ENCODE peak calls at places on chromosomes 12 and 14, in nine cellular contexts. E, A, G, F, C, K, H, Z and B are unnamed samples.

GRCh38 chr12:132835076-132835870 is 6.6 kb upstream of the GOLGA3 start:
- DNase-seq in G (no peak), H (no peak), E (no peak), K (no peak), Z (no peak), A (no peak), C (no peak), F (no peak), B (no peak)

GRCh38 chr12:122201381-122201780 is 2.1 kb upstream of the B3GNT4 start:
- DNase-seq in Z (no peak), A (no peak), H (no peak), K (no peak), C (no peak), E (no peak), G (no peak), F (no peak), B (no peak)

GRCh38 chr12:76685246-76685678 is 78.7 kb upstream of the ZDHHC17 start:
- DNase-seq in E (no peak), H (peak), C (no peak), F (no peak), G (no peak), A (peak), Z (peak), K (peak), B (no peak)

GRCh38 chr12:52636592-52637258 is 15.3 kb downstream of the KRT2 start:
- DNase-seq in H (no peak), F (no peak), G (no peak), K (no peak), C (no peak), E (no peak), Z (no peak), A (no peak), B (no peak)

GRCh38 chr14:59913187-59913586 is 6.8 kb upstream of the LRRC9 start:
- DNase-seq in K (no peak), G (no peak), Z (no peak), C (no peak), H (no peak), A (no peak), F (no peak), E (no peak), B (no peak)

GRCh38 chr14:99502989-99503421 is 21.8 kb downstream of the CCNK start:
- DNase-seq in A (no peak), F (no peak), K (no peak), H (no peak), E (no peak), Z (no peak), C (no peak), G (no peak), B (no peak)

GRCh38 chr12:22234561-22234960 is 99.9 kb downstream of the ST8SIA1 start:
- DNase-seq in A (no peak), G (no peak), Z (no peak), H (no peak), K (no peak), E (peak), C (no peak), F (no peak), B (no peak)

GRCh38 chr12:98980508-98980907 is 335.4 kb downstream of the APAF1 start:
- DNase-seq in Z (no peak), H (no peak), K (no peak), C (no peak), E (no peak), F (no peak), A (no peak), G (no peak), B (no peak)

GRCh38 chr12:82904219-82904795 is 217.6 kb downstream of the TMTC2 start:
- DNase-seq in G (no peak), C (no peak), F (no peak), E (peak), K (no peak), H (no peak), A (no peak), Z (no peak), B (no peak)

GRCh38 chr12:51295651-51296050 is 25.4 kb upstream of the SMAGP start:
- DNase-seq in F (no peak), E (no peak), K (no peak), H (no peak), Z (no peak), G (no peak), C (peak), A (no peak), B (no peak)

GRCh38 chr12:121611306-121611705 is 15.0 kb upstream of the ORAI1 start:
- DNase-seq in G (peak), A (no peak), K (no peak), C (no peak), F (no peak), H (no peak), Z (peak), E (no peak), B (no peak)

GRCh38 chr14:45810152-45810872 is 557.3 kb upstream of the MIS18BP1 start:
- DNase-seq in Z (no peak), E (no peak), C (no peak), H (no peak), G (peak), K (peak), F (no peak), A (no peak), B (no peak)

GRCh38 chr12:95480230-95480629 is 6.3 kb downstream of the METAP2 start:
- DNase-seq in Z (no peak), G (no peak), C (no peak), A (no peak), H (no peak), K (no peak), E (no peak), F (no peak), B (no peak)

GRCh38 chr12:124493809-124494750 is 73.3 kb downstream of the NCOR2 start:
- DNase-seq in K (no peak), Z (peak), F (no peak), G (peak), E (no peak), C (no peak), A (no peak), H (no peak), B (peak)

GRCh38 chr14:95222151-95222631 is 64.9 kb upstream of the DICER1 start:
- DNase-seq in A (no peak), F (no peak), G (no peak), E (no peak), K (no peak), C (peak), Z (no peak), H (no peak), B (no peak)

GRCh38 chr14:100306506-100307214 is 416 bp upstream of the SLC25A29 start:
- DNase-seq in F (peak), Z (peak), C (peak), G (peak), E (peak), H (no peak), A (peak), K (peak), B (peak)

GRCh38 chr12:62006076-62006732 is 254.0 kb upstream of the USP15 start:
- DNase-seq in A (no peak), F (peak), H (no peak), G (peak), Z (no peak), E (peak), K (peak), C (peak), B (peak)

GRCh38 chr12:65881965-65882413 is 57.7 kb downstream of the HMGA2 start:
- DNase-seq in A (peak), E (no peak), G (peak), H (no peak), Z (peak), C (no peak), F (peak), K (peak), B (peak)

GRCh38 chr12:123986374-123986920 is 13.4 kb downstream of the ZNF664 start:
- DNase-seq in H (no peak), E (no peak), C (no peak), F (no peak), A (no peak), Z (no peak), K (peak), G (no peak), B (no peak)

GRCh38 chr12:57090456-57090855 is 1.5 kb downstream of the NAB2 start:
- DNase-seq in Z (no peak), K (no peak), A (no peak), H (no peak), C (no peak), E (no peak), G (no peak), F (no peak), B (peak)

GRCh38 chr12:95529693-95530225 is 21.5 kb downstream of the USP44 start:
- DNase-seq in G (no peak), A (no peak), K (no peak), C (no peak), Z (no peak), H (no peak), E (no peak), F (no peak), B (no peak)

GRCh38 chr12:96247567-96247962 is 53.4 kb downstream of the ELK3 start:
- DNase-seq in K (no peak), G (no peak), A (no peak), H (no peak), E (no peak), C (no peak), Z (no peak), F (no peak), B (no peak)

GRCh38 chr14:83826838-83827237 is 1703.1 kb upstream of the FLRT2 start:
- DNase-seq in C (no peak), A (no peak), G (no peak), E (peak), H (no peak), F (no peak), Z (no peak), K (no peak), B (no peak)

GRCh38 chr14:79201545-79202247 is 1009.6 kb downstream of the DIO2 start:
- DNase-seq in E (no peak), G (no peak), A (no peak), F (no peak), Z (no peak), K (no peak), H (no peak), C (no peak), B (no peak)

GRCh38 chr14:79196216-79196615 is 1015.1 kb downstream of the DIO2 start:
- DNase-seq in Z (no peak), E (no peak), C (no peak), A (no peak), K (no peak), H (no peak), F (no peak), G (no peak), B (no peak)

GRCh38 chr14:79199217-79199616 is 1012.1 kb downstream of the DIO2 start:
- DNase-seq in H (no peak), C (no peak), F (no peak), G (no peak), A (no peak), E (no peak), K (no peak), Z (no peak), B (no peak)

GRCh38 chr14:79193689-79194477 is 1017.4 kb downstream of the DIO2 start:
- DNase-seq in G (no peak), A (no peak), Z (no peak), F (no peak), K (no peak), E (no peak), H (no peak), C (no peak), B (no peak)

GRCh38 chr14:79197516-79197915 is 1013.8 kb downstream of the DIO2 start:
- DNase-seq in E (no peak), F (no peak), Z (no peak), G (no peak), A (no peak), C (no peak), H (no peak), K (no peak), B (no peak)
- TF ChIP-seq CTCF in E (no peak), F (no peak), Z (no peak), G (no peak), A (no peak), C (no peak), H (no peak), K (no peak), B (no peak)

DNA sequence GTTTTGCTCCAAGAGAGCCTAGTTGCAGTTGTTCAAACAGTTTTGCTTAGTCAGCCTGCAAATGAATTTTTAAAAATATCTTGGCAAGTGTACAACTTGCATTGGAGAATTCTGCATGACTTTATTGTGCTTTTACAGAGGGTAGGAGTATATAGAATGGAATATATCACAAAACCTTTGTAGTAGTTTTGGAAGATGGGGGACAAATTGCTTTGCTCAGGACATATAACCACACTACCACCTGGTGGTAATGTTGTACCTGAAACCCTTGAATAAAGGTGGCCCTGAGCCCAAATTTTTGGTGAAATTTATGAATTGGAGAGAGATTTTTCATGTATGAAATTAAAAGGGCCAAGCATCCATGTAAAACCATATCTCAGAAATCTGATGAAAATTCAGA is 645.2 kb downstream of the MED13L start:
- DNase-seq in H (no peak), C (no peak), E (no peak), Z (no peak), G (no peak), F (no peak), A (no peak), K (no peak), B (no peak)
- TF ChIP-seq CTCF in H (peak), C (peak), E (no peak), Z (no peak), G (no peak), F (peak), A (peak), K (peak), B (peak)

GRCh38 chr14:30260772-30261607 is 298.0 kb upstream of the G2E3 start:
- DNase-seq in E (no peak), F (no peak), G (no peak), A (no peak), Z (no peak), H (no peak), K (no peak), C (no peak), B (no peak)

GRCh38 chr14:30267141-30267540 is 291.8 kb upstream of the G2E3 start:
- DNase-seq in E (no peak), F (no peak), K (no peak), G (no peak), H (no peak), Z (no peak), C (no peak), A (no peak), B (no peak)

GRCh38 chr14:30264161-30264560 is 294.8 kb upstream of the G2E3 start:
- DNase-seq in K (no peak), Z (no peak), E (no peak), A (no peak), G (no peak), H (no peak), C (no peak), F (no peak), B (no peak)

GRCh38 chr14:30270200-30271161 is 288.5 kb upstream of the G2E3 start:
- DNase-seq in E (peak), K (peak), F (peak), Z (peak), G (peak), C (peak), A (peak), H (peak), B (peak)

GRCh38 chr14:30266290-30266689 is 292.7 kb upstream of the G2E3 start:
- DNase-seq in H (no peak), Z (no peak), C (no peak), E (no peak), A (no peak), F (no peak), K (no peak), G (no peak), B (no peak)
- TF ChIP-seq CTCF in H (no peak), Z (no peak), C (no peak), E (no peak), A (no peak), F (no peak), K (no peak), G (no peak), B (no peak)

GRCh38 chr14:93076755-93077154 is 39.0 kb downstream of the ITPK1 start:
- DNase-seq in C (no peak), F (no peak), G (no peak), Z (no peak), A (no peak), E (no peak), H (no peak), K (no peak), B (no peak)

GRCh38 chr14:93078830-93079229 is 36.9 kb downstream of the ITPK1 start:
- DNase-seq in F (peak), G (no peak), H (no peak), Z (no peak), K (no peak), C (no peak), E (peak), A (no peak), B (no peak)

GRCh38 chr14:93081875-93082570 is 33.7 kb downstream of the ITPK1 start:
- DNase-seq in A (no peak), K (no peak), G (no peak), H (no peak), E (no peak), C (no peak), Z (no peak), F (no peak), B (no peak)

GRCh38 chr14:93079865-93080403 is 35.8 kb downstream of the ITPK1 start:
- DNase-seq in K (no peak), F (no peak), G (no peak), E (no peak), A (no peak), C (no peak), H (no peak), Z (no peak), B (no peak)

GRCh38 chr14:93079321-93079720 is 36.4 kb downstream of the ITPK1 start:
- DNase-seq in Z (no peak), K (no peak), H (no peak), F (no peak), E (no peak), G (no peak), C (no peak), A (no peak), B (no peak)
- TF ChIP-seq CTCF in Z (no peak), K (no peak), H (no peak), F (no peak), E (no peak), G (no peak), C (no peak), A (no peak), B (no peak)

GRCh38 chr14:41037388-41037787 is 569.3 kb upstream of the LRFN5 start:
- DNase-seq in C (no peak), G (no peak), K (no peak), Z (no peak), F (no peak), E (no peak), A (no peak), H (no peak), B (no peak)
- TF ChIP-seq CTCF in C (no peak), G (no peak), K (no peak), Z (no peak), F (no peak), E (no peak), A (no peak), H (no peak), B (no peak)